ENCODE peak calls at places on chromosome 2, in nine cellular contexts. One of them, this sample, is unnamed.

GRCh38 chr2:239934571-239935171 is 90.5 kb downstream of the NDUFA10 start:
- DNase-seq in mesothelial cell of epicardium: peak; percentile 18
- DNase-seq in AG04449: no peak
- DNase-seq in K562: peak; percentile 61
- DNase-seq in endothelial cell: peak; percentile 77
- DNase-seq in transverse colon: peak; percentile 71
- DNase-seq in GM13976: peak; percentile 73
- DNase-seq in progenitor cell of endocrine pancreas: peak; percentile 43
- DNase-seq in CD4-positive, alpha-beta T cell: peak; percentile 52
- DNase-seq in this sample: peak; percentile 76

GRCh38 chr2:42851740-42852250 is 59.4 kb upstream of the HAAO start:
- DNase-seq in AG04449: no peak
- DNase-seq in transverse colon: no peak
- DNase-seq in endothelial cell: no peak
- DNase-seq in CD4-positive, alpha-beta T cell: no peak
- DNase-seq in K562: no peak
- DNase-seq in mesothelial cell of epicardium: no peak
- DNase-seq in progenitor cell of endocrine pancreas: no peak
- DNase-seq in GM13976: no peak
- DNase-seq in this sample: no peak

GRCh38 chr2:158998486-158999248 is 30.2 kb downstream of the TANC1 start:
- DNase-seq in progenitor cell of endocrine pancreas: no peak
- DNase-seq in GM13976: no peak
- DNase-seq in mesothelial cell of epicardium: no peak
- DNase-seq in AG04449: peak; percentile 7
- DNase-seq in transverse colon: no peak
- DNase-seq in CD4-positive, alpha-beta T cell: no peak
- DNase-seq in K562: no peak
- DNase-seq in endothelial cell: no peak
- DNase-seq in this sample: peak; percentile 10

GRCh38 chr2:176581557-176582150 is 312.4 kb downstream of the MTX2 start:
- DNase-seq in progenitor cell of endocrine pancreas: no peak
- DNase-seq in CD4-positive, alpha-beta T cell: no peak
- DNase-seq in mesothelial cell of epicardium: no peak
- DNase-seq in transverse colon: no peak
- DNase-seq in GM13976: no peak
- DNase-seq in K562: no peak
- DNase-seq in endothelial cell: no peak
- DNase-seq in AG04449: no peak
- DNase-seq in this sample: no peak

GRCh38 chr2:100882645-100883613 is 63.0 kb downstream of the NPAS2 start:
- DNase-seq in endothelial cell: no peak
- DNase-seq in GM13976: no peak
- DNase-seq in transverse colon: peak; percentile 46
- DNase-seq in mesothelial cell of epicardium: no peak
- DNase-seq in K562: no peak
- DNase-seq in CD4-positive, alpha-beta T cell: no peak
- DNase-seq in progenitor cell of endocrine pancreas: no peak
- DNase-seq in AG04449: no peak
- DNase-seq in this sample: no peak

GRCh38 chr2:20052229-20052871 is 922 bp upstream of the LAPTM4A start:
- DNase-seq in CD4-positive, alpha-beta T cell: no peak
- DNase-seq in GM13976: no peak
- DNase-seq in transverse colon: no peak
- DNase-seq in K562: no peak
- DNase-seq in mesothelial cell of epicardium: no peak
- DNase-seq in progenitor cell of endocrine pancreas: no peak
- DNase-seq in AG04449: no peak
- DNase-seq in endothelial cell: no peak
- DNase-seq in this sample: no peak

GRCh38 chr2:178473931-178474330 is 4.5 kb downstream of the FKBP7 start:
- DNase-seq in AG04449: no peak
- DNase-seq in progenitor cell of endocrine pancreas: no peak
- DNase-seq in transverse colon: no peak
- DNase-seq in endothelial cell: no peak
- DNase-seq in GM13976: no peak
- DNase-seq in CD4-positive, alpha-beta T cell: no peak
- DNase-seq in mesothelial cell of epicardium: no peak
- DNase-seq in K562: no peak
- DNase-seq in this sample: no peak

GRCh38 chr2:9914384-9915065 is 37.0 kb upstream of the GRHL1 start:
- DNase-seq in GM13976: peak; percentile 70
- DNase-seq in mesothelial cell of epicardium: no peak
- DNase-seq in endothelial cell: no peak
- DNase-seq in transverse colon: peak; percentile 17
- DNase-seq in K562: peak; percentile 81
- DNase-seq in CD4-positive, alpha-beta T cell: no peak
- DNase-seq in progenitor cell of endocrine pancreas: no peak
- DNase-seq in AG04449: no peak
- DNase-seq in this sample: no peak

GRCh38 chr2:127675335-127676261 is at the start of gene LIMS2:
- DNase-seq in progenitor cell of endocrine pancreas: no peak
- DNase-seq in endothelial cell: no peak
- DNase-seq in transverse colon: no peak
- DNase-seq in CD4-positive, alpha-beta T cell: no peak
- DNase-seq in AG04449: no peak
- DNase-seq in GM13976: no peak
- DNase-seq in mesothelial cell of epicardium: no peak
- DNase-seq in K562: no peak
- DNase-seq in this sample: peak; percentile 60

GRCh38 chr2:189542145-189542882 is 38.3 kb downstream of the SLC40A1 start:
- DNase-seq in K562: no peak
- DNase-seq in CD4-positive, alpha-beta T cell: no peak
- DNase-seq in mesothelial cell of epicardium: no peak
- DNase-seq in endothelial cell: no peak
- DNase-seq in progenitor cell of endocrine pancreas: no peak
- DNase-seq in transverse colon: peak; percentile 77
- DNase-seq in GM13976: no peak
- DNase-seq in AG04449: no peak
- DNase-seq in this sample: no peak

GRCh38 chr2:189548686-189549439 is 31.7 kb downstream of the SLC40A1 start:
- DNase-seq in AG04449: no peak
- DNase-seq in endothelial cell: no peak
- DNase-seq in progenitor cell of endocrine pancreas: no peak
- DNase-seq in CD4-positive, alpha-beta T cell: no peak
- DNase-seq in mesothelial cell of epicardium: no peak
- DNase-seq in transverse colon: no peak
- DNase-seq in K562: peak; percentile 52
- DNase-seq in GM13976: no peak
- DNase-seq in this sample: no peak

GRCh38 chr2:189544638-189545037 is 35.9 kb downstream of the SLC40A1 start:
- DNase-seq in progenitor cell of endocrine pancreas: no peak
- DNase-seq in mesothelial cell of epicardium: no peak
- DNase-seq in transverse colon: no peak
- DNase-seq in GM13976: no peak
- DNase-seq in CD4-positive, alpha-beta T cell: no peak
- DNase-seq in endothelial cell: no peak
- DNase-seq in K562: no peak
- DNase-seq in AG04449: no peak
- DNase-seq in this sample: no peak

GRCh38 chr2:189541591-189541990 is 39.0 kb downstream of the SLC40A1 start:
- DNase-seq in CD4-positive, alpha-beta T cell: no peak
- DNase-seq in AG04449: no peak
- DNase-seq in GM13976: no peak
- DNase-seq in mesothelial cell of epicardium: no peak
- DNase-seq in K562: no peak
- DNase-seq in endothelial cell: no peak
- DNase-seq in progenitor cell of endocrine pancreas: no peak
- DNase-seq in transverse colon: no peak
- DNase-seq in this sample: no peak

GRCh38 chr2:189545424-189545823 is 35.2 kb downstream of the SLC40A1 start:
- DNase-seq in transverse colon: no peak
- DNase-seq in AG04449: no peak
- DNase-seq in GM13976: no peak
- DNase-seq in mesothelial cell of epicardium: no peak
- DNase-seq in CD4-positive, alpha-beta T cell: no peak
- DNase-seq in progenitor cell of endocrine pancreas: no peak
- DNase-seq in endothelial cell: no peak
- DNase-seq in K562: no peak
- DNase-seq in this sample: no peak
- TF ChIP-seq CTCF in transverse colon: no peak
- TF ChIP-seq CTCF in AG04449: no peak
- TF ChIP-seq CTCF in GM13976: no peak
- TF ChIP-seq CTCF in mesothelial cell of epicardium: no peak
- TF ChIP-seq CTCF in CD4-positive, alpha-beta T cell: no peak
- TF ChIP-seq CTCF in progenitor cell of endocrine pancreas: no peak
- TF ChIP-seq CTCF in endothelial cell: no peak
- TF ChIP-seq CTCF in K562: no peak
- TF ChIP-seq CTCF in this sample: no peak

GRCh38 chr2:69490486-69490885 is 53.3 kb upstream of the NFU1 start:
- DNase-seq in CD4-positive, alpha-beta T cell: no peak
- DNase-seq in K562: no peak
- DNase-seq in GM13976: no peak
- DNase-seq in transverse colon: no peak
- DNase-seq in mesothelial cell of epicardium: no peak
- DNase-seq in endothelial cell: no peak
- DNase-seq in progenitor cell of endocrine pancreas: no peak
- DNase-seq in AG04449: no peak
- DNase-seq in this sample: no peak

GRCh38 chr2:69494126-69494525 is 56.9 kb upstream of the NFU1 start:
- DNase-seq in mesothelial cell of epicardium: no peak
- DNase-seq in AG04449: no peak
- DNase-seq in GM13976: no peak
- DNase-seq in endothelial cell: no peak
- DNase-seq in transverse colon: no peak
- DNase-seq in K562: no peak
- DNase-seq in progenitor cell of endocrine pancreas: no peak
- DNase-seq in CD4-positive, alpha-beta T cell: no peak
- DNase-seq in this sample: no peak

GRCh38 chr2:69491864-69492263 is 54.6 kb upstream of the NFU1 start:
- DNase-seq in AG04449: no peak
- DNase-seq in CD4-positive, alpha-beta T cell: no peak
- DNase-seq in K562: no peak
- DNase-seq in progenitor cell of endocrine pancreas: no peak
- DNase-seq in GM13976: no peak
- DNase-seq in transverse colon: no peak
- DNase-seq in endothelial cell: no peak
- DNase-seq in mesothelial cell of epicardium: no peak
- DNase-seq in this sample: no peak

GRCh38 chr2:69495008-69495407 is 57.8 kb upstream of the NFU1 start:
- DNase-seq in endothelial cell: no peak
- DNase-seq in CD4-positive, alpha-beta T cell: no peak
- DNase-seq in transverse colon: no peak
- DNase-seq in AG04449: no peak
- DNase-seq in mesothelial cell of epicardium: no peak
- DNase-seq in GM13976: no peak
- DNase-seq in K562: no peak
- DNase-seq in progenitor cell of endocrine pancreas: no peak
- DNase-seq in this sample: no peak

DNA sequence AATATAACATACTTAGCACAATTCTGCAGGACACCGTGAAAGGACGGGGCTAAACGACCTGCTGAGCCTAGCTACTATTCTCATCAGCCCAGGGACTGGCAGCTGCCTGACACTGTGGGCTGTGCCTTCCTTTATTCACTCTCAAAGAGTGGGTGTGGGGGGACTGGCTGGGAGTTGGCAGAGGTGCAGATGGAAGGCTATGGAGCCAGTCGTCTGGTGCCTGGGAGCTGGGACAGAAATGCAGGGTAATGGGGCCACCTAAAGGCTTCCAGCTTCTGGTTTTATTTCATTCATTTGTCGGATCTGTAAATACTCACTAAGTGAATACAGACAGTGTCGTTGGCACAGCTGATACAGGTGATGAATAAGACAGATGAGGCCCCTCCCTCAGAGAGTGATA is 56.0 kb upstream of the NFU1 start:
- DNase-seq in AG04449: no peak
- DNase-seq in progenitor cell of endocrine pancreas: no peak
- DNase-seq in transverse colon: peak; percentile 23
- DNase-seq in GM13976: no peak
- DNase-seq in mesothelial cell of epicardium: no peak
- DNase-seq in K562: no peak
- DNase-seq in CD4-positive, alpha-beta T cell: no peak
- DNase-seq in endothelial cell: no peak
- DNase-seq in this sample: no peak
- TF ChIP-seq CTCF in AG04449: no peak
- TF ChIP-seq CTCF in progenitor cell of endocrine pancreas: no peak
- TF ChIP-seq CTCF in transverse colon: no peak
- TF ChIP-seq CTCF in GM13976: no peak
- TF ChIP-seq CTCF in mesothelial cell of epicardium: no peak
- TF ChIP-seq CTCF in K562: peak; percentile 23
- TF ChIP-seq CTCF in CD4-positive, alpha-beta T cell: no peak
- TF ChIP-seq CTCF in endothelial cell: no peak
- TF ChIP-seq CTCF in this sample: no peak

DNA sequence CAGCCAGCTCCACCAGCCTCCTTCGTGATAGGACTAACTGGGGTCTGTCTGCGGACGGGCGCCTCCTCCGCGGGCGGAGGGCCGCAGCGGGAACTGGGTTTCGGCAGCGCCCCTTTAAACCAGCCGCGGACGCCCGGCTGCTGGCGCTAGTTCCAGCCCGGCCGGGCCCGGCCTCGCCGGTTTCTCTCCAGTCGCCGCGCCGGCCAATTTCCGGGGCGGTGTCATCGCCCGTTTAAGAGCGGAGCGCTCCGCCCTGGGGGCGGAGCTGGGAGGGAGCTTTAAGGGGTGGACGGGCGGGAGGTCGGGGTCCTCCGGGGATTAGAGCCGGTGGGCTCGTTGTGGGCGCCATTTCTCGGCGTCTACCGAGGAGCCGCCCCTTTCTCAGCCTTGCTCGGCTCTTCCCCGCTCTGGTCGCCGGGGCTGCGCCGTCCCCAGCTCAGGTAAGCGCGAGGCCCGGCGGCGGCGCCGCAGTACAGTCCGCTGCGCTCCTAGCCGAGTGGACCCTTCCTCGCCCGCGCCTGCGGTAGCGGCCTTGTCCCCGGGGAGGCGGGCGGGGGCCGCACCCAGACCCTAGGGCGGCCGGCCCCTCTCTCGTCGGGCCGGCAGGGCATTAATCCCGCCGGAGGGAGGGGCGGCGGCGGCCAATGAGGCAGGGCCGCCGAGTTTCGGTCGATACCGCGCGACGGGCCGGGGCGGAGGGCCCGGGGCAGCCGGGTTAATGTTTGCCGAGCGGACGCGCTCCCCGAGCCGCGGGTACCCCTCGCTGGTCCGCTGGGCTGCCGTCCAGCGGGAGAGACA is at the start of gene EPB41L5:
- DNase-seq in transverse colon: peak; percentile 94
- DNase-seq in GM13976: peak; percentile 92
- DNase-seq in endothelial cell: peak; percentile 89
- DNase-seq in progenitor cell of endocrine pancreas: peak; percentile 89
- DNase-seq in mesothelial cell of epicardium: peak; percentile 85
- DNase-seq in K562: peak; percentile 95
- DNase-seq in AG04449: peak; percentile 50
- DNase-seq in CD4-positive, alpha-beta T cell: peak; percentile 62
- DNase-seq in this sample: peak; percentile 93
- TF ChIP-seq CTCF in transverse colon: no peak
- TF ChIP-seq CTCF in GM13976: no peak
- TF ChIP-seq CTCF in endothelial cell: no peak
- TF ChIP-seq CTCF in progenitor cell of endocrine pancreas: no peak
- TF ChIP-seq CTCF in mesothelial cell of epicardium: no peak
- TF ChIP-seq CTCF in K562: no peak
- TF ChIP-seq CTCF in AG04449: no peak
- TF ChIP-seq CTCF in CD4-positive, alpha-beta T cell: no peak
- TF ChIP-seq CTCF in this sample: no peak

DNA sequence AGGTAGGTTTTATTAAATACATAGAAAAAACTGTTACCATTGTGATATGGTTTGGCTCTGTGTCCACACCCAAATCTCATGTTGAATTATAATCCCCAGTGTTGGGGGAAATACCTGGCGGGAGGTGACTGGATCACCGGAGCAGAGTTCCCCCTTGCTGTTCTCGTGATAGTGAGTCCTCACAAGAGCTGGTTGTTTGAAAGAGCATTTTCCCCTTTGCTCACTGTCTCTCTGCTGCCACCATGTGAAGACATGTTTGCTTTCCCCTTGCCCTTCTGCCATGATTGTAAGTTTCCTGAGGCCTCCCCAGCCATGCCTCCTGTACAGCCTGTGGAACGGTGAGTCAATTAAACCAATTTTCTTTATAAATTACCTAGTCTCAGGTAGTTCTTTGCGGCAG is 352.7 kb upstream of the SLC39A10 start:
- DNase-seq in GM13976: no peak
- DNase-seq in mesothelial cell of epicardium: no peak
- DNase-seq in AG04449: no peak
- DNase-seq in endothelial cell: peak; percentile 7
- DNase-seq in K562: peak; percentile 16
- DNase-seq in progenitor cell of endocrine pancreas: no peak
- DNase-seq in CD4-positive, alpha-beta T cell: no peak
- DNase-seq in transverse colon: no peak
- DNase-seq in this sample: no peak
- TF ChIP-seq CTCF in GM13976: peak; percentile 16
- TF ChIP-seq CTCF in mesothelial cell of epicardium: no peak
- TF ChIP-seq CTCF in AG04449: peak; percentile 8
- TF ChIP-seq CTCF in endothelial cell: no peak
- TF ChIP-seq CTCF in K562: peak; percentile 12
- TF ChIP-seq CTCF in progenitor cell of endocrine pancreas: no peak
- TF ChIP-seq CTCF in CD4-positive, alpha-beta T cell: no peak
- TF ChIP-seq CTCF in transverse colon: no peak
- TF ChIP-seq CTCF in this sample: no peak